ENCODE peak calls at places on chromosomes 3 and 15, in seven cellular contexts. E is neural progenitor cell; N is CD8-positive, alpha-beta memory T cell; C is aorta; D is brain microvascular endothelial cell; Z is lower lobe of right lung; I is GM23338. W is an unnamed sample.
A peak's percentile ranks its signal among the peaks of the same experiment; 100 is the strongest.

GRCh38 chr3:188241072-188241471 is 87.1 kb downstream of the LPP start:
- DNase-seq in Z (no peak), C (no peak), E (no peak), N (no peak), D (peak; percentile 73), I (no peak), W (no peak)

GRCh38 chr3:193231201-193231600 is 9.8 kb upstream of the PLAAT1 start:
- DNase-seq in I (no peak), E (no peak), C (no peak), N (no peak), Z (no peak), D (no peak), W (no peak)

GRCh38 chr3:58049143-58049785 is 41.0 kb downstream of the FLNB start:
- DNase-seq in D (peak; percentile 93), I (peak; percentile 96), Z (no peak), N (no peak), E (peak; percentile 80), C (no peak), W (peak; percentile 91)

GRCh38 chr15:81888748-81889479 is 156.9 kb downstream of the MEX3B start:
- DNase-seq in C (no peak), Z (no peak), N (no peak), D (peak; percentile 38), E (no peak), I (no peak), W (no peak)

GRCh38 chr15:37973856-37974255 is 39.4 kb downstream of the TMCO5A start:
- DNase-seq in Z (no peak), D (no peak), C (no peak), N (no peak), E (no peak), I (no peak), W (no peak)

GRCh38 chr3:184932777-184933176 is 120.8 kb downstream of the VPS8 start:
- DNase-seq in Z (no peak), N (no peak), C (no peak), D (no peak), I (no peak), E (no peak), W (no peak)

GRCh38 chr3:6262035-6262434 is 598.9 kb upstream of the GRM7 start:
- DNase-seq in I (no peak), Z (no peak), C (no peak), D (no peak), N (no peak), E (no peak), W (no peak)

GRCh38 chr3:112111785-112112402 is 21.2 kb downstream of the GCSAM start:
- DNase-seq in D (peak; percentile 65), I (peak; percentile 93), Z (no peak), C (no peak), E (peak; percentile 87), N (peak; percentile 48), W (no peak)

GRCh38 chr15:33150516-33150915 is 44.0 kb downstream of the FMN1 start:
- DNase-seq in C (no peak), N (no peak), I (no peak), D (no peak), Z (no peak), E (peak; percentile 35), W (no peak)

GRCh38 chr15:27535445-27536129 is 563.5 kb downstream of the OCA2 start:
- DNase-seq in N (no peak), Z (no peak), I (peak; percentile 12), C (no peak), D (no peak), E (no peak), W (no peak)

GRCh38 chr3:171838218-171838720 is 4.9 kb upstream of the TMEM212 start:
- DNase-seq in D (peak; percentile 91), E (peak; percentile 31), N (no peak), I (peak; percentile 25), Z (no peak), C (peak; percentile 53), W (no peak)

GRCh38 chr15:63226155-63226883 is 36.9 kb downstream of the RAB8B start:
- DNase-seq in N (no peak), E (no peak), C (no peak), Z (no peak), I (no peak), D (no peak), W (no peak)

GRCh38 chr3:181739628-181740027 is 27.9 kb downstream of the SOX2 start:
- DNase-seq in N (no peak), Z (no peak), C (no peak), E (no peak), I (no peak), D (no peak), W (no peak)

GRCh38 chr15:66908503-66909095 is 156.8 kb upstream of the SMAD3 start:
- DNase-seq in C (no peak), E (no peak), D (no peak), I (no peak), Z (no peak), N (no peak), W (no peak)

GRCh38 chr3:152444029-152444641 is 175.4 kb downstream of the MBNL1 start:
- DNase-seq in N (no peak), I (peak; percentile 67), E (peak; percentile 28), C (no peak), D (no peak), Z (no peak), W (no peak)

GRCh38 chr3:134985841-134986520 is 190.9 kb downstream of the EPHB1 start:
- DNase-seq in I (no peak), Z (no peak), C (no peak), N (no peak), D (no peak), E (no peak), W (no peak)

GRCh38 chr3:143525408-143525807 is 322.9 kb downstream of the SLC9A9 start:
- DNase-seq in C (no peak), N (no peak), I (no peak), D (peak; percentile 58), E (no peak), Z (no peak), W (no peak)

GRCh38 chr3:54008744-54009143 is 113.6 kb upstream of the CACNA2D3 start:
- DNase-seq in I (no peak), N (no peak), D (no peak), E (no peak), C (no peak), Z (no peak), W (no peak)

GRCh38 chr15:68352401-68353062 is 75.0 kb downstream of the FEM1B start:
- DNase-seq in C (peak; percentile 91), N (no peak), I (no peak), E (no peak), D (peak; percentile 96), Z (no peak), W (peak; percentile 80)

GRCh38 chr3:10387881-10388621 is 67.1 kb upstream of the SEC13 start:
- DNase-seq in E (no peak), C (no peak), Z (no peak), N (peak; percentile 17), I (peak; percentile 28), D (no peak), W (no peak)

GRCh38 chr3:190807719-190808375 is 54.6 kb downstream of the GMNC start:
- DNase-seq in Z (peak; percentile 69), I (no peak), N (no peak), E (no peak), C (no peak), D (no peak), W (no peak)

GRCh38 chr3:5282703-5283102 is 95.2 kb downstream of the EDEM1 start:
- DNase-seq in N (no peak), Z (no peak), I (no peak), E (no peak), D (no peak), C (no peak), W (no peak)

GRCh38 chr3:45979378-45979777 is 16.2 kb downstream of the FYCO1 start:
- DNase-seq in I (no peak), Z (no peak), C (no peak), D (no peak), N (no peak), E (no peak), W (no peak)

GRCh38 chr3:63354160-63354559 is 76.1 kb downstream of the SYNPR start:
- DNase-seq in N (no peak), D (no peak), C (no peak), Z (no peak), I (no peak), E (no peak), W (no peak)

GRCh38 chr15:89035658-89036057 is 52.6 kb upstream of the ABHD2 start:
- DNase-seq in N (no peak), E (no peak), I (no peak), Z (no peak), C (no peak), D (no peak), W (no peak)

GRCh38 chr15:67156426-67156825 is 91.0 kb downstream of the SMAD3 start:
- DNase-seq in N (no peak), D (no peak), Z (no peak), I (no peak), E (no peak), C (no peak), W (no peak)

GRCh38 chr3:187085933-187086332 is 53.4 kb downstream of the RPL39L start:
- DNase-seq in D (no peak), N (no peak), I (no peak), C (no peak), Z (no peak), E (no peak), W (no peak)

GRCh38 chr3:24963762-24964625 is 464.1 kb upstream of the RARB start:
- DNase-seq in N (no peak), Z (no peak), I (peak; percentile 74), D (peak; percentile 41), C (no peak), E (peak; percentile 52), W (no peak)

GRCh38 chr3:126491221-126492013 is 15.7 kb upstream of the ZXDC start:
- DNase-seq in C (no peak), E (no peak), D (no peak), N (no peak), Z (peak; percentile 32), I (no peak), W (no peak)

GRCh38 chr15:83694538-83694937 is 40.6 kb downstream of the ADAMTSL3 start:
- DNase-seq in Z (no peak), C (no peak), E (no peak), N (no peak), D (no peak), I (peak; percentile 8), W (no peak)
- H3K27ac ChIP-seq in Z (peak overlapping the region; percentile 22), C (peak overlapping the region; percentile 94), E (no peak overlapping the region), N (no peak overlapping the region), D (no peak overlapping the region), I (no peak overlapping the region), W (no peak overlapping the region)

GRCh38 chr15:74537736-74538135 is 3.3 kb upstream of the ARID3B start:
- DNase-seq in Z (no peak), D (no peak), I (no peak), C (no peak), E (no peak), N (no peak), W (no peak)
- H3K27ac ChIP-seq in Z (no peak overlapping the region), D (no peak overlapping the region), I (no peak overlapping the region), C (no peak overlapping the region), E (no peak overlapping the region), N (no peak overlapping the region), W (no peak overlapping the region)

DNA sequence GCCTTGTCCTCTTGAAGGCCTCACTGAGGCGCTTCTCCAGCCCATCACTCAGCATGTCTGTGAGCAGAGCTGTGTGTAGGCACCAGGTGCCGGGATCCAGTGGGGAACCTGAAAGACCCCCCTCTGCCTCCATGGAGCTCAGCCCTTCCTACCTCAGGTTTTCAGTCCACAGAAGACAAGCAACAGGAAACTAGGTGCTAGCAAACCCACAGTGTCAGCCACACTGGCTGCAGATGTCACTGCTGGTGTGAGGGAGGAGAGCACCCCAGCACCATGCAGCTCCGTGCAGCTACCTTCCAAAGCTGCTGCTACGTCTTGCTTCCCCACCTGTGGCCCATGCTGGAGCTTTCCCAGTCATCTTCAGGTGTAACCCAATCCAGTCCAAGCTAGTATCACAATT is 17.9 kb downstream of the PSTPIP1 start:
- DNase-seq in C (no peak), E (no peak), Z (no peak), I (no peak), D (no peak), N (peak; percentile 74), W (no peak)
- H3K27ac ChIP-seq in C (no peak overlapping the region), E (no peak overlapping the region), Z (no peak overlapping the region), I (no peak overlapping the region), D (no peak overlapping the region), N (peak overlapping the region; percentile 64), W (no peak overlapping the region)

GRCh38 chr3:149377408-149378111 is at the start of gene TM4SF1:
- DNase-seq in C (peak; percentile 84), I (peak; percentile 39), E (no peak), D (peak; percentile 97), Z (peak; percentile 61), N (no peak), W (peak; percentile 99)
- H3K27ac ChIP-seq in C (peak within 1 kb of the TSS; percentile 98), I (no peak within 1 kb of the TSS), E (no peak within 1 kb of the TSS), D (peak within 1 kb of the TSS; percentile 86), Z (peak within 1 kb of the TSS; percentile 89), N (no peak within 1 kb of the TSS), W (peak within 1 kb of the TSS; percentile 91)